ENCODE peak calls at places on chromosome 12, in five cellular contexts. Y is Panc1, N is heart right ventricle, R is PC-9, W is tibial nerve. D is an unnamed sample.
A peak's percentile ranks its signal among the peaks of the same experiment; 100 is the strongest.

GRCh38 chr12:26798013-26798412 is 35.0 kb downstream of the ITPR2 start:
- DNase-seq in Y (no peak), N (no peak), R (no peak), W (no peak), D (no peak)

GRCh38 chr12:108360487-108360886 is 21.4 kb upstream of the CMKLR1 start:
- DNase-seq in Y (no peak), N (no peak), R (no peak), W (no peak), D (peak; percentile 31)

GRCh38 chr12:87687362-87687761 is 341.8 kb downstream of the C12orf50 start:
- DNase-seq in Y (no peak), N (no peak), R (peak; percentile 3), W (no peak), D (peak; percentile 73)

GRCh38 chr12:52015393-52016081 is 8.8 kb downstream of the TAMALIN start:
- DNase-seq in Y (no peak), N (no peak), R (no peak), W (no peak), D (no peak)

GRCh38 chr12:85765443-85765842 is 70.8 kb downstream of the RASSF9 start:
- DNase-seq in Y (no peak), N (no peak), R (no peak), W (no peak), D (no peak)

GRCh38 chr12:113090740-113091139 is 34.2 kb downstream of the DTX1 start:
- DNase-seq in Y (no peak), N (no peak), R (no peak), W (no peak), D (no peak)

GRCh38 chr12:90174198-90174510 is 465.5 kb upstream of the ATP2B1 start:
- DNase-seq in Y (no peak), N (no peak), R (no peak), W (no peak), D (no peak)

GRCh38 chr12:72368719-72369505 is 96.7 kb downstream of the TRHDE start:
- DNase-seq in Y (no peak), N (no peak), R (no peak), W (no peak), D (no peak)

GRCh38 chr12:115752913-115753726 is 524.4 kb downstream of the MED13L start:
- DNase-seq in Y (peak; percentile 27), N (no peak), R (no peak), W (no peak), D (no peak)

GRCh38 chr12:48795550-48796455 is 6.9 kb upstream of the ADCY6 start:
- DNase-seq in Y (peak; percentile 79), N (no peak), R (peak; percentile 67), W (peak; percentile 69), D (no peak)
- H3K27ac ChIP-seq in Y (no peak overlapping the region), N (no peak overlapping the region), R (peak overlapping the region; percentile 78), W (no peak overlapping the region), D (no peak overlapping the region)

GRCh38 chr12:591167-591570 is 72.1 kb downstream of the NINJ2 start:
- DNase-seq in Y (no peak), N (peak; percentile 63), R (no peak), W (no peak), D (no peak)
- TF ChIP-seq CTCF in Y (no peak), N (peak; percentile 18), R (no peak), W (no peak), D (no peak)

GRCh38 chr12:39616251-39616650 is 3.4 kb downstream of the ABCD2 start:
- DNase-seq in Y (no peak), N (no peak), R (no peak), W (no peak), D (no peak)
- H3K4me3 ChIP-seq in Y (no peak overlapping the region), N (peak overlapping the region; percentile 55), R (no peak overlapping the region), W (no peak overlapping the region), D (no peak overlapping the region)

DNA sequence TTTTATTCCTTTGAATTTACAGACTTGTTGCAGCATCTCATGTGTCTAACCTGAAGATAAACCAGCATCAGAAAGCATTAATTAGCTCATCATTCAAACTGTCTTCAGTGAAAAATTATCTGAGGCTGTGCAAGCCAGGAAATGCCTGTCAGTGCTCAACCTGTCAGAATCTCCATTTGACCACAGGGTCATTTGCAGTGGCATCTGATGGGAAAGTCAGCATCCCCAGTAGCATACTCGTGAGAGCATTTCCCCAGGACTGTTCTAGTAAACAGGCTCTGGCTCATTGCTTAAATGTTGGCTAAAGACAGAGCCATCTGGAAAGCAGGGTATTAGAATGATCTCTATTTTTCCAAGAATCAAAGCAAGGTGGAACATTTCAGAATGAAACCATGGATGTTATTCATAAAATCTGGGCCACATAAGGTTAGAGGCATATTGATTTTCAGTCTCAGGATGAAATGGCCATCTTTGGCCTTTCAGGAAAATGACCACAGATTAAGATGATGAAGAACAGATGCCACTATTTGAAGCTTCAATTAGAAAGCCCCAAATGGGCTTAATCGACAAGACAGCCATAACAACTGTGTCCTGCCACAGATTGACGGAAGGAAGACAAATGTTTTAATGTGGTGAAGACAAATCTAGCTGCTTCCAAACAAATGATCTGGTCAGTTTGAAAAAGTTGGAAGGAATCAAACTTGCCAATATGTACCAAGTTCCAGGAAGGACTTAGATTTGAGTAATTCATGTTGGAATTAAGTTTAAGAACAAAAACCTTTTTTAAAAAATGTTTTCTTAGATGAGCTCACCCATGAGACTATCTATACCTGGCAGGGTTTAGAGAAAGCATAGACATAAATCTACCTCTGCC is 94.1 kb upstream of the FAR2 start:
- DNase-seq in Y (no peak), N (no peak), R (no peak), W (no peak), D (no peak)
- H3K27ac ChIP-seq in Y (no peak overlapping the region), N (no peak overlapping the region), R (no peak overlapping the region), W (no peak overlapping the region), D (no peak overlapping the region)

DNA sequence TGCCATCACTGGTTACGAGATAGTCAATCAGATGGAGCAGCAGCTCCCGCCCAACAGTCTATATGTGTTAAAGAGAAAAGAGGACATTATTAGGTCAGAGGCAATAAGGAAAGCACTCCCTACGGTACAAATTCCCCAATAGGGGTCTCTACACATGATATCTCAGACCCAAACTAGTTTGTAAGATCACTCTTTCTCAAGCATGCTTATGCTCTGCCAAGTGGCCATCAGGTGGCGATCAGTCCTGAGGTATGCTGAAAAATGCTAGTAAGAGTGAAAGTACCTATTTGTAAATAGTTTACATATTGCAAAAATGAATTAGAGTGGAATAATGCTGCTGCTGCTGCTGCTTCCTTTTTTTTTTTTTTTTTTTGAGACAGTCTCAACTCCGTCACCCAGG is 61.1 kb downstream of the CPM start:
- DNase-seq in Y (no peak), N (no peak), R (peak; percentile 8), W (no peak), D (no peak)
- TF ChIP-seq CTCF in Y (peak; percentile 54), N (no peak), R (peak; percentile 42), W (no peak), D (no peak)

GRCh38 chr12:6303046-6303445 is 7.4 kb upstream of the PLEKHG6 start:
- DNase-seq in Y (no peak), N (no peak), R (no peak), W (no peak), D (no peak)
- H3K4me3 ChIP-seq in Y (no peak overlapping the region), N (no peak overlapping the region), R (no peak overlapping the region), W (no peak overlapping the region), D (no peak overlapping the region)